ENCODE peak calls at places on chromosomes 2 and 18, in nine cellular contexts. K is sigmoid colon, Y is heart left ventricle, D is GM23248, S is A549, R is neuronal stem cell, E is endodermal cell, Z is transverse colon, Q is BE2C. B is an unnamed sample. For H3K9me3, the result is how much of the 10 kb centered on the place peaks cover.

GRCh38 chr2:128373346-128374000 is 54.8 kb upstream of the HS6ST1 start:
- DNase-seq in Q (no peak), E (no peak), R (no peak), S (no peak), Z (no peak), K (no peak), Y (no peak), D (no peak), B (no peak)

GRCh38 chr2:219772103-219772502 is 144.7 kb downstream of the SLC4A3 start:
- DNase-seq in Y (no peak), Z (no peak), Q (no peak), S (no peak), D (no peak), R (no peak), E (no peak), K (no peak), B (no peak)

GRCh38 chr2:7891312-7891711 is 790.5 kb upstream of the ID2 start:
- DNase-seq in K (no peak), E (no peak), S (no peak), Y (no peak), R (no peak), D (no peak), Z (no peak), Q (no peak), B (no peak)

GRCh38 chr18:4353853-4354418 is 101.2 kb downstream of the DLGAP1 start:
- DNase-seq in D (no peak), S (no peak), Z (no peak), R (no peak), E (no peak), Q (no peak), K (no peak), Y (no peak), B (no peak)

GRCh38 chr2:228866781-228867180 is 404.3 kb downstream of the PID1 start:
- DNase-seq in K (no peak), Z (no peak), Q (no peak), S (no peak), Y (no peak), E (no peak), R (no peak), D (no peak), B (no peak)

GRCh38 chr2:226649201-226649600 is 150.4 kb downstream of the IRS1 start:
- DNase-seq in Z (no peak), E (no peak), D (no peak), Q (no peak), K (no peak), S (no peak), Y (no peak), R (no peak), B (no peak)

GRCh38 chr2:177147834-177148233 is 64.8 kb upstream of the HNRNPA3 start:
- DNase-seq in Y (no peak), Q (no peak), E (no peak), K (no peak), D (no peak), R (no peak), S (no peak), Z (no peak), B (no peak)

GRCh38 chr2:118836411-118836930 is 11.0 kb downstream of the EN1 start:
- DNase-seq in E (no peak), R (no peak), D (no peak), Z (no peak), Y (no peak), S (no peak), Q (no peak), K (no peak), B (no peak)

GRCh38 chr18:49476664-49477411 is 10.2 kb downstream of the C18orf32 start:
- DNase-seq in K (no peak), Q (no peak), D (peak), R (no peak), S (peak), Y (no peak), Z (no peak), E (no peak), B (peak)

GRCh38 chr18:49561127-49561376 is 805 bp upstream of the LIPG start:
- DNase-seq in D (peak), S (no peak), Z (no peak), Q (no peak), K (no peak), E (no peak), R (peak), Y (no peak), B (no peak)

GRCh38 chr2:29742641-29743040 is 178.7 kb downstream of the ALK start:
- DNase-seq in K (no peak), S (no peak), R (no peak), Z (no peak), Y (no peak), E (no peak), Q (no peak), D (no peak), B (no peak)

GRCh38 chr18:80004600-80005342 is 16.4 kb upstream of the TXNL4A start:
- DNase-seq in Q (no peak), E (no peak), D (no peak), R (no peak), Z (no peak), S (no peak), K (no peak), Y (no peak), B (no peak)

GRCh38 chr18:80010551-80010906 is 22.2 kb upstream of the TXNL4A start:
- DNase-seq in R (no peak), S (no peak), D (no peak), E (no peak), Z (no peak), K (peak), Y (no peak), Q (no peak), B (no peak)

GRCh38 chr18:80006726-80007125 is 18.4 kb upstream of the TXNL4A start:
- DNase-seq in K (no peak), Z (no peak), R (no peak), Q (no peak), E (no peak), S (no peak), Y (no peak), D (no peak), B (no peak)

GRCh38 chr18:80012714-80013113 is 21.5 kb upstream of the RBFA start:
- DNase-seq in S (no peak), E (no peak), D (no peak), Q (no peak), Z (no peak), K (no peak), Y (no peak), R (no peak), B (no peak)

GRCh38 chr18:80009661-80010550 is 21.5 kb upstream of the TXNL4A start:
- DNase-seq in Y (peak), K (peak), E (no peak), Q (no peak), R (no peak), Z (peak), D (peak), S (peak), B (peak)
- H3K9me3 ChIP-seq in Y (under half), K (under half), E (under half), Q (under half), R (under half), Z (under half), D (under half), S (under half), B (under half)

GRCh38 chr2:112864072-112864471 is 27.5 kb upstream of the IL1B start:
- DNase-seq in D (no peak), E (no peak), Y (no peak), Q (no peak), S (no peak), R (no peak), Z (no peak), K (no peak), B (no peak)

GRCh38 chr2:112866128-112866835 is 29.7 kb upstream of the IL1B start:
- DNase-seq in Z (peak), Y (no peak), Q (no peak), S (no peak), E (no peak), D (no peak), R (no peak), K (no peak), B (no peak)

GRCh38 chr2:112870851-112871830 is 34.6 kb upstream of the IL1B start:
- DNase-seq in E (no peak), S (no peak), Q (no peak), Z (no peak), K (no peak), R (no peak), D (no peak), Y (no peak), B (no peak)

GRCh38 chr2:112869258-112869842 is 32.8 kb upstream of the IL1B start:
- DNase-seq in Q (no peak), E (no peak), K (no peak), Y (peak), R (no peak), S (no peak), D (peak), Z (peak), B (peak)

DNA sequence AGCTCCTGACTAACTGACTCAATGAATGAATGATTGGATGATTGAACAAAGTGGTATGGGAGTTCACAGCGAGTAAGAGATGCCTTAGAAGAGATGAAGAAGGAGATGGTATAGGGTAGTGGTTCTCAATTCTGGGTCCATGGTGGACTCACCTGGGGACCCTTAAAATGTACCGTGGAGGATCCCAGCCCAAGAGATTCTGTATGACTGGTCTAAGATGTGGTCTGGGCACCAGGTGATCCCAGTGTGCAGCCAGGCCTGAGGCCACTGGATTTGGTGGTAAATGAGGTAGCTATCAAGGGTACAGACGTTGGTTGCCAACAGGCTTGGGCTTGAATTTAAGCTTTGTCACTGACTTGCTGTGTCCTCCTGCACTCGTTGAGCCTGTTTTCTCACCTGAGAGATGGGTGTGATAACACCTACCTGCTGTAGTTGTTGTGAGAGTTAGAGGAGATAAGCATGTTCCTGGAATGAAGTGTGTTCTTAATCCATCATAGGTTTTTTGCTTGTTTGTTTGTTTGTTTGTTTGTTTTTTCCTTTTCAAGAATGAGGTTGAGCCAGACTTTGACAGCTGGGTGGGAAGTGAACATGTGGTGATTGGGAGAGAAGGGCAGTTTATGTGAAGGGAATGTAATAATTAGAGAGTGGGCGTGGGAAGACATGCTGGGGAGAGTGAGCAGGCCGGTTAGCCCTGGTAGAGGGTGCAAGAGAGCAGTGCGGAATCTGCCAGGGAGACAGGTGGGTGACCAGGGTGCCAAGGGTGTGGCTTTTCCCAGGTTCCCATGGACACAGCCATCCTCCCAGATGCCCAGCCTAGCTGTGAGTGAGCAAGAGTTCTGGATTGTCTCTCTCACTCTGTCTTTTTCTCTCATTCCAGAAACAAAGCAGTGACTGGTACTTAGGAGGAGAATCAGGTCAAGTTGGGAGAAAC is 31.4 kb upstream of the IL1B start:
- DNase-seq in Y (no peak), D (peak), Q (no peak), Z (peak), S (no peak), R (no peak), E (no peak), K (no peak), B (no peak)
- H3K9me3 ChIP-seq in Y (under half), D (under half), Q (under half), Z (under half), S (under half), R (under half), E (under half), K (under half), B (under half)

GRCh38 chr2:30828586-30828985 is 21.3 kb upstream of the CAPN13 start:
- DNase-seq in Y (no peak), R (no peak), K (no peak), Z (no peak), S (no peak), D (no peak), E (no peak), Q (no peak), B (no peak)
- H3K9me3 ChIP-seq in Y (under half), R (under half), K (under half), Z (under half), S (under half), D (under half), E (under half), Q (under half), B (under half)

GRCh38 chr18:35245719-35246317 is 5.0 kb downstream of the ZNF397 start:
- DNase-seq in R (no peak), Q (no peak), K (no peak), E (no peak), D (no peak), S (no peak), Z (no peak), Y (no peak), B (no peak)

GRCh38 chr18:35244671-35245070 is 3.8 kb downstream of the ZNF397 start:
- DNase-seq in D (no peak), E (no peak), Y (no peak), Q (no peak), S (no peak), K (no peak), R (no peak), Z (no peak), B (no peak)

GRCh38 chr18:35246831-35247230 is 6.0 kb downstream of the ZNF397 start:
- DNase-seq in Y (no peak), E (no peak), Z (no peak), Q (no peak), R (no peak), D (no peak), S (no peak), K (no peak), B (no peak)

GRCh38 chr18:35247412-35248249 is 6.8 kb downstream of the ZNF397 start:
- DNase-seq in R (no peak), Y (no peak), E (no peak), K (no peak), Z (no peak), D (peak), S (no peak), Q (no peak), B (no peak)

DNA sequence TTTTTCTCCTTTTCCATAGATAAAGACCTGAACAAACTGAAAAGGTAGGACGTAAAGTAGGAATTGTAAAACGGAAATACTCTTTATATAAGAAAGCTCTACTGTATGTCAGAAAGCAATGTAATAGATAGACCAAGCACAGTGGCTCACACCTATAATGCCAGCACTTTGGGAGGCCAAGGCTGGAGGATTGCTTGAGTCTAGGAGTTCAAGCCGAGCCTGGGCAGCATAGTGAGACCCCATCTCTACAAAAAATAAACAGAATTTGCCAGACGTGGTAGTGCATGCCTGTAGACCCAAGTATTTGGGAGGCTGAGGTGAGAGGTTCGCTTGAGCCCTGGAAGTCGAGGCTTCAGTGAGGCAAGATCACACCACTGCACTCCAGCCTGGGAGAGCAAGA is 7.6 kb downstream of the ZNF397 start:
- DNase-seq in D (no peak), R (no peak), S (no peak), Q (no peak), Y (no peak), E (no peak), K (no peak), Z (no peak), B (no peak)
- H3K9me3 ChIP-seq in D (under half), R (under half), S (half or more), Q (under half), Y (under half), E (half or more), K (under half), Z (under half), B (under half)

GRCh38 chr2:176105727-176106635 is 1.1 kb upstream of the HOXD11 start:
- DNase-seq in K (peak), Y (no peak), S (no peak), D (peak), R (no peak), E (no peak), Z (no peak), Q (no peak), B (no peak)

GRCh38 chr2:176104338-176105077 is 2.6 kb upstream of the HOXD11 start:
- DNase-seq in S (peak), E (peak), D (peak), Q (no peak), Z (no peak), R (no peak), K (peak), Y (no peak), B (no peak)

GRCh38 chr2:176105078-176105726 is 1.9 kb upstream of the HOXD11 start:
- DNase-seq in E (peak), Q (no peak), Y (no peak), R (no peak), Z (no peak), S (no peak), K (peak), D (peak), B (no peak)

GRCh38 chr2:176107731-176108181 is 676 bp downstream of the HOXD11 start:
- DNase-seq in D (peak), Z (no peak), R (no peak), K (peak), E (peak), Y (no peak), S (no peak), Q (no peak), B (no peak)

DNA sequence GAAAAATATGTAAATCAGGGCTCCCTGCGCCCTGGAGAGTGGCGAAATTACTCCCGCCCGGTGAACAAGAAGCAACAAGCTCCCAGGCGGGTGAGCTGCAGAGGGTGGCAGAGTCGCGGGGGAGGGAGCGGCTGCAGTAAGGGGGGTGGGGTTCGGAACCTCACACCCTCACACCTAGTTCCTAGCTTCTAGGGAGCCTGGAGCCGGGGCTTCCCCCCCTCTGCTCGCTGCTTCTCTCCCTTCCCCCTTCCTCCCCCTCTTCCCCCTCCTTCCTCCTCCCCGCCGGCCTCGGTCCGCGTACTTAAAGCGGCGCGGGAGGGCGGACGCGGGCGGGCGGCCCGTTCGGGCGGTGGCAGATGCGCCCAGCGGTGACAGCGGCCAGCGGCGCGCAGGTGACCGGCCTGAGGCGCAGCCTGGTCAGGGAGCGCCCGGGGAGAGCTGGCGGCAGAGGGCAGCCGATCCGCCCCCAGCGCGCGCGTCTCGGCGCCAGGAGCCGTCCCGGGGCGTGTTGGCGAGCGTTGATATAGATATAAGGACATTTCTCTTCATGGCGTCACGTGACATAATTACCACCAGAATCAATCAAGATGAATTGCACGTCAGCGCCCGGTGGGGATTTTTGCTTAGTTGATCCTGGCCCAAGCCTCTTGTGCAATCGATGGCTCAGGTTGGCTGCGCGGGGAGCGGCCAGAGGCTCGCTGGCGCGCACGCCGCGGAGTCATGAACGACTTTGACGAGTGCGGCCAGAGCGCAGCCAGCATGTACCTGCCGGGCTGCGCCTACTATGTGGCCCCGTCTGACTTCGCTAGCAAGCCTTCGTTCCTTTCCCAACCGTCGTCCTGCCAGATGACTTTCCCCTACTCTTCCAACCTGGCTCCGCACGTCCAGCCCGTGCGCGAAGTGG is at the start of gene HOXD11:
- DNase-seq in Z (peak), K (peak), D (peak), Q (no peak), Y (no peak), E (peak), S (peak), R (no peak), B (no peak)
- H3K9me3 ChIP-seq in Z (under half), K (under half), D (under half), Q (under half), Y (under half), E (under half), S (under half), R (under half), B (under half)

DNA sequence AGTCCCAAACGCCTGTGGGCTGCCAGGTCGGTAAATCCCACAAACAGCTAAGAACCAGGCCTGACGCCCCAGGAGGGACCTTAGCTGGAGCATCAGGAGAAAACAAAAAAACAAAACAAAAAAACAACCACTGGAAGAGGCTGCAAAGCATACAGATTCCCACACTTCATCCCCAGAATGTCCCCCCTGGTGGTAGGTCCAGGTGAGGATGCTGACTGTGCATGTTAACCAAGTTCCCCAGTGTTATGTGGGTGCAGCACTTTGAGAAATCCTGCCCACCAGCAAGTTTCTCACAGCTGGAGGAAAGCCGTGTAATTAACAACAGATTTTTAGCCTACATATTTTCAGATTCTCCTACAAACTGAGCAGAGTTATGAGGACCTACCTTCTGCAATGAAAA is 15.1 kb downstream of the ST3GAL5 start:
- DNase-seq in E (peak), Q (no peak), Y (no peak), D (peak), S (no peak), Z (no peak), R (no peak), K (no peak), B (no peak)
- H3K9me3 ChIP-seq in E (under half), Q (under half), Y (under half), D (under half), S (under half), Z (under half), R (under half), K (under half), B (under half)

GRCh38 chr18:78127041-78127440 is 852.6 kb upstream of the SALL3 start:
- DNase-seq in K (no peak), Z (no peak), D (no peak), E (no peak), R (no peak), Q (no peak), Y (no peak), S (no peak), B (no peak)
- H3K9me3 ChIP-seq in K (under half), Z (under half), D (under half), E (under half), R (under half), Q (under half), Y (under half), S (under half), B (under half)

B was measured in lung.